ENCODE peak calls at places on chromosome 9, in ten cellular contexts. E is body of pancreas; F is ovary; N is bronchial epithelial cell; U is CD8-positive, alpha-beta T cell; K is HL-60; R is astrocyte of the cerebellum; O is cardiac muscle cell; W is uterus; J is keratinocyte. Z is an unnamed sample.

GRCh38 chr9:6029581-6029980 is 14.2 kb upstream of the RANBP6 start:
- DNase-seq in E (no peak), F (no peak), N (no peak), U (no peak), K (no peak), R (no peak), O (no peak), W (no peak), J (no peak), Z (no peak)

GRCh38 chr9:22044583-22044982 is 35.5 kb upstream of the CDKN2B start:
- DNase-seq in E (no peak), F (no peak), N (peak; percentile 95), U (no peak), K (no peak), R (peak; percentile 60), O (no peak), W (no peak), J (no peak), Z (no peak)

GRCh38 chr9:87665516-87665915 is 60.4 kb upstream of the CTSL start:
- DNase-seq in E (no peak), F (no peak), N (no peak), U (no peak), K (no peak), R (no peak), O (no peak), W (no peak), J (no peak), Z (no peak)

GRCh38 chr9:83431470-83432060 is 106.6 kb downstream of the FRMD3 start:
- DNase-seq in E (peak; percentile 80), F (no peak), N (no peak), U (no peak), K (no peak), R (no peak), O (no peak), W (peak; percentile 56), J (no peak), Z (peak; percentile 42)

GRCh38 chr9:98251554-98251953 is 3.9 kb downstream of the TBC1D2 start:
- DNase-seq in E (no peak), F (no peak), N (peak; percentile 94), U (no peak), K (no peak), R (peak; percentile 39), O (no peak), W (no peak), J (peak; percentile 77), Z (peak; percentile 72)

GRCh38 chr9:69121155-69122085 is 52.7 kb upstream of the TJP2 start:
- DNase-seq in E (peak; percentile 70), F (peak; percentile 67), N (no peak), U (peak; percentile 13), K (no peak), R (no peak), O (peak; percentile 73), W (no peak), J (no peak), Z (peak; percentile 73)

GRCh38 chr9:71285191-71285656 is 163.8 kb upstream of the TRPM3 start:
- DNase-seq in E (peak; percentile 39), F (no peak), N (peak; percentile 67), U (peak; percentile 25), K (peak; percentile 1), R (peak; percentile 47), O (peak; percentile 82), W (no peak), J (no peak), Z (peak; percentile 55)

GRCh38 chr9:1619915-1620705 is 395.0 kb upstream of the SMARCA2 start:
- DNase-seq in E (no peak), F (no peak), N (peak; percentile 69), U (no peak), K (no peak), R (no peak), O (peak; percentile 7), W (no peak), J (no peak), Z (no peak)

GRCh38 chr9:132381966-132382541 is 24.6 kb downstream of the TTF1 start:
- DNase-seq in E (peak; percentile 16), F (no peak), N (no peak), U (no peak), K (no peak), R (no peak), O (no peak), W (no peak), J (no peak), Z (no peak)

GRCh38 chr9:137474271-137474670 is 15.1 kb upstream of the NSMF start:
- DNase-seq in E (no peak), F (peak; percentile 23), N (no peak), U (no peak), K (no peak), R (no peak), O (no peak), W (no peak), J (no peak), Z (no peak)

GRCh38 chr9:134535171-134535570 is 106.4 kb upstream of the COL5A1 start:
- DNase-seq in E (no peak), F (no peak), N (no peak), U (no peak), K (no peak), R (no peak), O (no peak), W (no peak), J (no peak), Z (no peak)

GRCh38 chr9:91101598-91102168 is 260.0 kb downstream of the AUH start:
- DNase-seq in E (no peak), F (no peak), N (no peak), U (peak; percentile 76), K (no peak), R (no peak), O (no peak), W (no peak), J (no peak), Z (no peak)

GRCh38 chr9:99000480-99001395 is 57.0 kb downstream of the COL15A1 start:
- DNase-seq in E (peak; percentile 36), F (no peak), N (peak; percentile 72), U (peak; percentile 69), K (peak; percentile 76), R (peak; percentile 63), O (peak; percentile 71), W (no peak), J (peak; percentile 28), Z (peak; percentile 59)

GRCh38 chr9:100340224-100340623 is 12.5 kb downstream of the TEX10 start:
- DNase-seq in E (no peak), F (no peak), N (no peak), U (no peak), K (no peak), R (no peak), O (no peak), W (no peak), J (no peak), Z (no peak)

GRCh38 chr9:37596504-37596903 is 4.1 kb upstream of the TOMM5 start:
- DNase-seq in E (no peak), F (no peak), N (peak; percentile 61), U (no peak), K (no peak), R (no peak), O (no peak), W (no peak), J (no peak), Z (no peak)

GRCh38 chr9:37591775-37592107 is 656 bp downstream of the TOMM5 start:
- DNase-seq in E (no peak), F (no peak), N (no peak), U (no peak), K (no peak), R (no peak), O (no peak), W (no peak), J (no peak), Z (no peak)

GRCh38 chr9:37587521-37587920 is 4.9 kb downstream of the TOMM5 start:
- DNase-seq in E (no peak), F (no peak), N (no peak), U (no peak), K (no peak), R (no peak), O (no peak), W (no peak), J (no peak), Z (no peak)

GRCh38 chr9:37593877-37594448 is 1.6 kb upstream of the TOMM5 start:
- DNase-seq in E (no peak), F (no peak), N (no peak), U (no peak), K (no peak), R (no peak), O (no peak), W (no peak), J (no peak), Z (no peak)

GRCh38 chr9:37592108-37592951 is at the start of gene TOMM5:
- DNase-seq in E (peak; percentile 92), F (peak; percentile 93), N (peak; percentile 87), U (peak; percentile 91), K (peak; percentile 95), R (peak; percentile 86), O (peak; percentile 92), W (peak; percentile 91), J (peak; percentile 45), Z (peak; percentile 75)
- TF ChIP-seq CTCF in E (peak; percentile 16), F (no peak), N (no peak), U (no peak), K (no peak), R (no peak), O (no peak), W (no peak), J (no peak), Z (no peak)

GRCh38 chr9:129665008-129665771 is at the start of gene PRRX2:
- DNase-seq in E (no peak), F (no peak), N (no peak), U (peak; percentile 20), K (no peak), R (no peak), O (peak; percentile 60), W (no peak), J (no peak), Z (no peak)
- H3K4me3 ChIP-seq in E (no peak within 1 kb of the TSS), F (peak within 1 kb of the TSS; percentile 23), N (no peak within 1 kb of the TSS), U (peak within 1 kb of the TSS; percentile 46), K (no peak within 1 kb of the TSS), R (peak within 1 kb of the TSS; percentile 32), O (peak within 1 kb of the TSS; percentile 27), W (peak within 1 kb of the TSS; percentile 36), J (no peak within 1 kb of the TSS), Z (no peak within 1 kb of the TSS)

DNA sequence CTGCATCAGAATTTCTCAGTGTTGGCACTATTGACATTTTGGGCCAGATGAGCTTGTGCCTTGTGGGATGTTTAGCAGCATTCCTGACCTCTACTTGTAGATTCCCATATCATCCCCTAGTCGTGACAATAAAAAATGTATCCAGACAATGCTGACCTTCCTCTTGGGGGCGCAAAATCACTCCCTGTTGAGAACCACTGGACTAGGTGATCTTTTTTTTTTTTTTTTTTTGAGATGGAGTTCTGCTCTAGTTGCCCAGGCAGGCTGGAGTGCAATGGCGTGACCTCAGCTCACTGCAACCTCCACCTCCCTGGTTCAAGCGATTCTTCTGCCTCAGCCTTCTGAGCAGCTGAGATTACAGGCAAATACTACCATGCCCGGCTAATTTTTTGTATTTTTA is 22.6 kb downstream of the STXBP1 start:
- DNase-seq in E (no peak), F (no peak), N (no peak), U (no peak), K (no peak), R (no peak), O (no peak), W (no peak), J (no peak), Z (no peak)
- TF ChIP-seq CTCF in E (no peak), F (no peak), N (no peak), U (no peak), K (no peak), R (no peak), O (no peak), W (no peak), J (no peak), Z (peak; percentile 27)

DNA sequence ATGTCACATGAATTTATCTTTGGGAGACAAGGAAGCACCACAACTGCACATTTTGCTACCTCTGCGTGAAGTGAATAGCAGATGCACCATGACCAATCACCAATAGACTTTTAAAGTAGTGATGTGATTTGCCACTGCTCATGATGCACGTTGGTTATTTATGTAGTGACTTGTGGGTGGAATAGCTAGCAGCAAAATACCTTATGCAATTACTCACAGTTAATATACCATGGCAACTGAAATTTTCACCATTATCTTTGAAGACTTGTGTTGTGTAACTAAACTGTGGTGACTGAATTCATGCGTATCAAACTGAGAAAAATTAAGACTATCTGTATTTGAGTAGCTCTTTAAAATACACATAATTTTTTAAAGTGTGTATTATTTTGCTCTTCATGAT is 46.2 kb upstream of the TUSC1 start:
- DNase-seq in E (no peak), F (no peak), N (peak; percentile 65), U (no peak), K (no peak), R (peak; percentile 54), O (no peak), W (no peak), J (no peak), Z (no peak)
- H3K4me3 ChIP-seq in E (no peak overlapping the region), F (no peak overlapping the region), N (no peak overlapping the region), U (no peak overlapping the region), K (no peak overlapping the region), R (no peak overlapping the region), O (no peak overlapping the region), W (no peak overlapping the region), J (no peak overlapping the region), Z (no peak overlapping the region)

Z was measured in PC-9.